ENCODE peak calls at places on chromosomes 4 and X, in ten cellular contexts. G is ascending aorta; W is left lung; H is H9; Y is D341Med; D is hypothalamus; P is activated T-helper 1 cell treated with anti-CD3 and anti-CD28 coated beads, Interleukin-2, amount 50 U/mL, for 16 hours; I is A549; F is NCI-H446; T is aorta. Z is an unnamed sample.

GRCh38 chr4:20456416-20456815 is 204.7 kb downstream of the SLIT2 start:
- DNase-seq in G (no peak), W (no peak), H (no peak), Y (no peak), D (no peak), P (no peak), I (no peak), F (no peak), T (no peak), Z (no peak)

GRCh38 chrX:103343105-103343504 is 13.1 kb downstream of the TCEAL7 start:
- DNase-seq in G (no peak), W (no peak), H (no peak), Y (no peak), D (no peak), P (no peak), I (peak), F (no peak), T (no peak), Z (no peak)

GRCh38 chr4:109207060-109207459 is 95.4 kb downstream of the COL25A1 start:
- DNase-seq in G (no peak), W (no peak), H (no peak), Y (no peak), D (no peak), P (no peak), I (no peak), F (peak), T (no peak), Z (no peak)

GRCh38 chrX:10833299-10834169 is 213.1 kb upstream of the MID1 start:
- DNase-seq in G (peak), W (peak), H (peak), Y (no peak), D (no peak), P (no peak), I (no peak), F (no peak), T (peak), Z (no peak)

GRCh38 chr4:76830612-76831474 is 67.1 kb downstream of the SOWAHB start:
- DNase-seq in G (peak), W (no peak), H (no peak), Y (no peak), D (no peak), P (no peak), I (peak), F (no peak), T (no peak), Z (no peak)

GRCh38 chrX:133650262-133650661 is 235.0 kb upstream of the GPC4 start:
- DNase-seq in G (no peak), W (no peak), H (no peak), Y (no peak), D (no peak), P (no peak), I (no peak), F (no peak), T (no peak), Z (no peak)

GRCh38 chrX:154043003-154043402 is 23.3 kb upstream of the IRAK1 start:
- DNase-seq in G (peak), W (no peak), H (no peak), Y (no peak), D (no peak), P (no peak), I (no peak), F (no peak), T (no peak), Z (no peak)

GRCh38 chrX:8971116-8971515 is 62.8 kb downstream of the FAM9B start:
- DNase-seq in G (no peak), W (no peak), H (no peak), Y (no peak), D (no peak), P (no peak), I (peak), F (peak), T (no peak), Z (no peak)

GRCh38 chr4:83258463-83258862 is 26.1 kb downstream of the COQ2 start:
- DNase-seq in G (no peak), W (no peak), H (no peak), Y (no peak), D (no peak), P (no peak), I (no peak), F (no peak), T (no peak), Z (no peak)

GRCh38 chr4:140463182-140463581 is 34.9 kb downstream of the MGAT4D start:
- DNase-seq in G (no peak), W (no peak), H (no peak), Y (no peak), D (no peak), P (no peak), I (no peak), F (no peak), T (no peak), Z (no peak)

GRCh38 chr4:170623899-170624298 is 534.1 kb upstream of the AADAT start:
- DNase-seq in G (no peak), W (no peak), H (no peak), Y (no peak), D (no peak), P (no peak), I (no peak), F (no peak), T (no peak), Z (no peak)

GRCh38 chr4:129453524-129453923 is 357.6 kb downstream of the C4orf33 start:
- DNase-seq in G (no peak), W (no peak), H (no peak), Y (no peak), D (no peak), P (no peak), I (no peak), F (no peak), T (no peak), Z (no peak)

GRCh38 chr4:93029774-93030173 is 726.0 kb downstream of the GRID2 start:
- DNase-seq in G (no peak), W (no peak), H (no peak), Y (no peak), D (no peak), P (no peak), I (no peak), F (no peak), T (no peak), Z (no peak)

GRCh38 chr4:173332963-173333657 is 1.0 kb downstream of the HMGB2 start:
- DNase-seq in G (no peak), W (no peak), H (no peak), Y (no peak), D (no peak), P (peak), I (no peak), F (no peak), T (no peak), Z (no peak)

GRCh38 chrX:142663330-142664095 is 362.2 kb upstream of the SPANXN4 start:
- DNase-seq in G (no peak), W (no peak), H (no peak), Y (no peak), D (no peak), P (no peak), I (no peak), F (no peak), T (no peak), Z (no peak)

GRCh38 chrX:3299626-3300025 is 46.8 kb downstream of the MXRA5 start:
- DNase-seq in G (no peak), W (no peak), H (no peak), Y (no peak), D (no peak), P (no peak), I (no peak), F (no peak), T (no peak), Z (no peak)

GRCh38 chr4:70737006-70737405 is 15.2 kb downstream of the RUFY3 start:
- DNase-seq in G (no peak), W (no peak), H (no peak), Y (no peak), D (no peak), P (no peak), I (no peak), F (no peak), T (no peak), Z (no peak)

GRCh38 chrX:149267878-149268813 is 237.0 kb downstream of the IDS start:
- DNase-seq in G (no peak), W (no peak), H (no peak), Y (no peak), D (no peak), P (no peak), I (no peak), F (no peak), T (no peak), Z (no peak)

GRCh38 chrX:12955882-12956703 is 18.8 kb upstream of the TMSB4X start:
- DNase-seq in G (peak), W (peak), H (no peak), Y (no peak), D (no peak), P (peak), I (no peak), F (no peak), T (peak), Z (no peak)

GRCh38 chrX:110060317-110060716 is 57.4 kb downstream of the TMEM164 start:
- DNase-seq in G (no peak), W (no peak), H (no peak), Y (no peak), D (no peak), P (no peak), I (no peak), F (no peak), T (no peak), Z (no peak)

GRCh38 chr4:26938516-26938915 is 77.9 kb downstream of the STIM2 start:
- DNase-seq in G (no peak), W (no peak), H (no peak), Y (no peak), D (no peak), P (no peak), I (no peak), F (no peak), T (no peak), Z (no peak)

GRCh38 chr4:5054532-5054931 is 3.3 kb downstream of the STK32B start:
- DNase-seq in G (no peak), W (no peak), H (no peak), Y (no peak), D (no peak), P (no peak), I (no peak), F (no peak), T (no peak), Z (no peak)

GRCh38 chr4:173169428-173170209 is 1.0 kb downstream of the GALNT7 start:
- DNase-seq in G (peak), W (peak), H (peak), Y (peak), D (peak), P (peak), I (peak), F (peak), T (peak), Z (no peak)

GRCh38 chr4:30416547-30416946 is 303.6 kb upstream of the PCDH7 start:
- DNase-seq in G (no peak), W (no peak), H (no peak), Y (no peak), D (no peak), P (no peak), I (no peak), F (no peak), T (no peak), Z (no peak)

GRCh38 chrX:39112143-39112542 is 310.9 kb downstream of the MID1IP1 start:
- DNase-seq in G (no peak), W (no peak), H (no peak), Y (no peak), D (no peak), P (no peak), I (no peak), F (no peak), T (no peak), Z (no peak)

GRCh38 chrX:65925592-65925991 is 114.3 kb downstream of the VSIG4 start:
- DNase-seq in G (no peak), W (no peak), H (no peak), Y (no peak), D (no peak), P (no peak), I (no peak), F (no peak), T (no peak), Z (no peak)

GRCh38 chr4:22874334-22874912 is 181.7 kb downstream of the GBA3 start:
- DNase-seq in G (no peak), W (no peak), H (no peak), Y (no peak), D (no peak), P (no peak), I (no peak), F (no peak), T (no peak), Z (no peak)

GRCh38 chr4:2457481-2458295 is 11.2 kb upstream of the RNF4 start:
- DNase-seq in G (no peak), W (no peak), H (peak), Y (no peak), D (no peak), P (no peak), I (no peak), F (no peak), T (no peak), Z (no peak)

GRCh38 chr4:20253799-20254409 is 2.2 kb downstream of the SLIT2 start:
- DNase-seq in G (peak), W (peak), H (peak), Y (peak), D (peak), P (no peak), I (no peak), F (no peak), T (peak), Z (no peak)

GRCh38 chr4:47840291-47840690 is 2.4 kb upstream of the CORIN start:
- DNase-seq in G (no peak), W (no peak), H (no peak), Y (no peak), D (no peak), P (no peak), I (no peak), F (no peak), T (no peak), Z (no peak)

GRCh38 chr4:40612831-40613230 is 16.8 kb downstream of the RBM47 start:
- DNase-seq in G (no peak), W (no peak), H (no peak), Y (no peak), D (no peak), P (no peak), I (no peak), F (no peak), T (no peak), Z (no peak)

GRCh38 chrX:107978707-107979307 is 3.4 kb downstream of the TEX13B start:
- DNase-seq in G (no peak), W (no peak), H (peak), Y (no peak), D (no peak), P (no peak), I (peak), F (no peak), T (no peak), Z (no peak)